ENCODE peak calls at places on chromosomes 11 and 22, in nine cellular contexts. Q is kidney tubule cell, A is ovary, E is AG08396, V is T-cell, C is uterus, P is nephron progenitor cell, I is NCI-H345, N is vagina. J is an unnamed sample.
A peak's percentile ranks its signal among the peaks of the same experiment; 100 is the strongest.

GRCh38 chr11:8038393-8038792 is 42.6 kb upstream of the TUB start:
- DNase-seq in N (peak; percentile 70), I (no peak), E (no peak), Q (no peak), P (no peak), V (no peak), A (no peak), C (no peak), J (no peak)

GRCh38 chr11:980438-981365 is 55.0 kb downstream of the AP2A2 start:
- DNase-seq in C (no peak), V (no peak), P (no peak), I (no peak), E (no peak), Q (no peak), A (no peak), N (no peak), J (no peak)

GRCh38 chr22:47245286-47245685 is 482.8 kb downstream of the TBC1D22A start:
- DNase-seq in E (no peak), A (no peak), C (no peak), P (no peak), V (no peak), N (peak; percentile 74), Q (no peak), I (no peak), J (no peak)

GRCh38 chr11:39011822-39012221 is 2413.8 kb upstream of the RAG2 start:
- DNase-seq in N (no peak), V (no peak), A (no peak), Q (no peak), I (no peak), C (no peak), P (no peak), E (no peak), J (no peak)

GRCh38 chr22:27885977-27886842 is 32.8 kb downstream of the PITPNB start:
- DNase-seq in E (peak; percentile 54), V (peak; percentile 11), Q (peak; percentile 70), N (no peak), I (peak; percentile 0), P (peak; percentile 55), A (peak; percentile 45), C (no peak), J (peak; percentile 44)

GRCh38 chr11:46972343-46972742 is 35.8 kb downstream of the CSTPP1 start:
- DNase-seq in N (no peak), I (no peak), P (no peak), E (no peak), A (no peak), Q (no peak), C (no peak), V (no peak), J (no peak)

GRCh38 chr11:72764503-72764902 is 12.3 kb upstream of the ARAP1 start:
- DNase-seq in P (no peak), Q (no peak), A (no peak), E (no peak), V (no peak), C (no peak), I (peak; percentile 95), N (no peak), J (peak; percentile 56)

GRCh38 chr11:6828103-6828502 is 17.4 kb upstream of the OR10A5 start:
- DNase-seq in V (no peak), N (no peak), C (no peak), P (no peak), E (no peak), I (peak; percentile 7), A (no peak), Q (no peak), J (no peak)

GRCh38 chr11:113977071-113977490 is 2.2 kb downstream of the HTR3A start:
- DNase-seq in C (no peak), N (no peak), Q (no peak), I (no peak), V (no peak), A (no peak), P (no peak), E (no peak), J (no peak)

GRCh38 chr11:28636566-28636965 is 528.4 kb downstream of the METTL15 start:
- DNase-seq in E (no peak), V (no peak), A (no peak), C (no peak), N (no peak), I (no peak), Q (no peak), P (no peak), J (no peak)

GRCh38 chr22:36373258-36373579 is 14.5 kb downstream of the MYH9 start:
- DNase-seq in I (no peak), P (no peak), A (no peak), C (no peak), Q (no peak), V (no peak), E (no peak), N (no peak), J (no peak)

GRCh38 chr11:130769782-130770565 is 146.3 kb downstream of the SNX19 start:
- DNase-seq in V (no peak), C (no peak), I (no peak), Q (no peak), A (no peak), N (no peak), E (no peak), P (no peak), J (no peak)

GRCh38 chr22:22201185-22201924 is 43.2 kb upstream of the VPREB1 start:
- DNase-seq in P (no peak), E (no peak), C (no peak), A (no peak), N (peak; percentile 87), V (peak; percentile 38), I (peak; percentile 73), Q (peak; percentile 65), J (peak; percentile 1)

GRCh38 chr22:27456696-27457503 is 344.7 kb downstream of the MN1 start:
- DNase-seq in P (no peak), N (no peak), E (peak; percentile 70), I (no peak), V (no peak), C (no peak), Q (peak; percentile 91), A (no peak), J (no peak)

GRCh38 chr22:47193606-47194316 is 431.3 kb downstream of the TBC1D22A start:
- DNase-seq in P (no peak), V (peak; percentile 2), N (peak; percentile 40), E (no peak), Q (no peak), C (no peak), I (no peak), A (no peak), J (no peak)

GRCh38 chr22:19974233-19974861 is 32.7 kb upstream of the TXNRD2 start:
- DNase-seq in N (no peak), C (no peak), V (no peak), I (peak; percentile 91), P (peak; percentile 73), Q (peak; percentile 30), E (peak; percentile 80), A (no peak), J (peak; percentile 94)

GRCh38 chr11:68037481-68038225 is 1.2 kb upstream of the TCIRG1 start:
- DNase-seq in N (no peak), Q (no peak), A (peak; percentile 44), V (no peak), P (no peak), I (no peak), C (no peak), E (no peak), J (no peak)

GRCh38 chr11:43954241-43954640 is 11.8 kb downstream of the C11orf96 start:
- DNase-seq in I (no peak), A (no peak), N (no peak), C (no peak), E (no peak), P (no peak), Q (no peak), V (no peak), J (no peak)